ENCODE peak calls at places on chromosomes 13 and 19, in five cellular contexts. One of them, this sample, is unnamed.

GRCh38 chr13:98315466-98315865 is 138.4 kb upstream of the RNF113B start:
- DNase-seq in fibroblast of lung: no peak
- DNase-seq in HFF-Myc: peak
- DNase-seq in heart right ventricle: no peak
- DNase-seq in left ventricle myocardium inferior: no peak
- DNase-seq in this sample: peak

GRCh38 chr13:59494560-59494970 is 669.2 kb downstream of the DIAPH3 start:
- DNase-seq in left ventricle myocardium inferior: peak
- DNase-seq in fibroblast of lung: peak
- DNase-seq in HFF-Myc: peak
- DNase-seq in heart right ventricle: no peak
- DNase-seq in this sample: peak

GRCh38 chr19:30551271-30551670 is 179.1 kb downstream of the ZNF536 start:
- DNase-seq in fibroblast of lung: no peak
- DNase-seq in left ventricle myocardium inferior: no peak
- DNase-seq in heart right ventricle: no peak
- DNase-seq in HFF-Myc: no peak
- DNase-seq in this sample: no peak

GRCh38 chr13:114053026-114053425 is 79.2 kb upstream of the C13orf46 start:
- DNase-seq in heart right ventricle: no peak
- DNase-seq in HFF-Myc: no peak
- DNase-seq in fibroblast of lung: peak
- DNase-seq in left ventricle myocardium inferior: no peak
- DNase-seq in this sample: peak

GRCh38 chr13:112603641-112604220 is 15.8 kb upstream of the TUBGCP3 start:
- DNase-seq in heart right ventricle: no peak
- DNase-seq in left ventricle myocardium inferior: no peak
- DNase-seq in fibroblast of lung: peak
- DNase-seq in HFF-Myc: no peak
- DNase-seq in this sample: peak

GRCh38 chr13:99124695-99125334 is 75.8 kb upstream of the UBAC2 start:
- DNase-seq in heart right ventricle: no peak
- DNase-seq in HFF-Myc: peak
- DNase-seq in fibroblast of lung: peak
- DNase-seq in left ventricle myocardium inferior: no peak
- DNase-seq in this sample: peak

GRCh38 chr19:41351339-41352245 is 2.1 kb downstream of the TGFB1 start:
- DNase-seq in fibroblast of lung: no peak
- DNase-seq in HFF-Myc: no peak
- DNase-seq in left ventricle myocardium inferior: peak
- DNase-seq in heart right ventricle: peak
- DNase-seq in this sample: peak

GRCh38 chr19:4909172-4909896 is at the start of gene UHRF1:
- DNase-seq in HFF-Myc: no peak
- DNase-seq in left ventricle myocardium inferior: no peak
- DNase-seq in fibroblast of lung: no peak
- DNase-seq in heart right ventricle: no peak
- DNase-seq in this sample: peak

GRCh38 chr13:60379837-60380236 is 17.2 kb upstream of the TDRD3 start:
- DNase-seq in heart right ventricle: no peak
- DNase-seq in left ventricle myocardium inferior: no peak
- DNase-seq in fibroblast of lung: no peak
- DNase-seq in HFF-Myc: no peak
- DNase-seq in this sample: no peak

GRCh38 chr13:38606697-38607096 is 80.2 kb upstream of the FREM2 start:
- DNase-seq in HFF-Myc: no peak
- DNase-seq in left ventricle myocardium inferior: no peak
- DNase-seq in fibroblast of lung: no peak
- DNase-seq in heart right ventricle: no peak
- DNase-seq in this sample: no peak

GRCh38 chr13:94617389-94618000 is 15.8 kb downstream of the GPR180 start:
- DNase-seq in fibroblast of lung: peak
- DNase-seq in HFF-Myc: no peak
- DNase-seq in heart right ventricle: no peak
- DNase-seq in left ventricle myocardium inferior: no peak
- DNase-seq in this sample: no peak

GRCh38 chr13:113802090-113802531 is 43.1 kb downstream of the TMEM255B start:
- DNase-seq in left ventricle myocardium inferior: peak
- DNase-seq in heart right ventricle: peak
- DNase-seq in HFF-Myc: peak
- DNase-seq in fibroblast of lung: peak
- DNase-seq in this sample: peak

GRCh38 chr19:7637374-7638256 is 705 bp downstream of the STXBP2 start:
- DNase-seq in left ventricle myocardium inferior: peak
- DNase-seq in HFF-Myc: no peak
- DNase-seq in heart right ventricle: no peak
- DNase-seq in fibroblast of lung: no peak
- DNase-seq in this sample: no peak

GRCh38 chr13:103039183-103039582 is 27.0 kb downstream of the SLC10A2 start:
- DNase-seq in left ventricle myocardium inferior: no peak
- DNase-seq in heart right ventricle: no peak
- DNase-seq in fibroblast of lung: no peak
- DNase-seq in HFF-Myc: no peak
- DNase-seq in this sample: no peak

GRCh38 chr19:45076029-45076850 is at the start of gene ZNF296:
- DNase-seq in heart right ventricle: peak
- DNase-seq in left ventricle myocardium inferior: peak
- DNase-seq in HFF-Myc: peak
- DNase-seq in fibroblast of lung: peak
- DNase-seq in this sample: peak

GRCh38 chr19:12995596-12996541 is 594 bp downstream of the NFIX start:
- DNase-seq in HFF-Myc: no peak
- DNase-seq in fibroblast of lung: peak
- DNase-seq in left ventricle myocardium inferior: no peak
- DNase-seq in heart right ventricle: no peak
- DNase-seq in this sample: peak

GRCh38 chr13:94217370-94217769 is 262.1 kb downstream of the DCT start:
- DNase-seq in heart right ventricle: no peak
- DNase-seq in left ventricle myocardium inferior: no peak
- DNase-seq in fibroblast of lung: no peak
- DNase-seq in HFF-Myc: no peak
- DNase-seq in this sample: no peak

GRCh38 chr13:59587030-59587429 is 576.7 kb downstream of the DIAPH3 start:
- DNase-seq in fibroblast of lung: no peak
- DNase-seq in left ventricle myocardium inferior: no peak
- DNase-seq in HFF-Myc: no peak
- DNase-seq in heart right ventricle: no peak
- DNase-seq in this sample: no peak

GRCh38 chr19:13050274-13050673 is 52.4 kb downstream of the LYL1 start:
- DNase-seq in fibroblast of lung: no peak
- DNase-seq in heart right ventricle: no peak
- DNase-seq in left ventricle myocardium inferior: no peak
- DNase-seq in HFF-Myc: no peak
- DNase-seq in this sample: no peak

GRCh38 chr19:17475541-17476115 is 5.3 kb downstream of the SLC27A1 start:
- DNase-seq in heart right ventricle: peak
- DNase-seq in fibroblast of lung: peak
- DNase-seq in left ventricle myocardium inferior: peak
- DNase-seq in HFF-Myc: no peak
- DNase-seq in this sample: peak

GRCh38 chr13:82480415-82480814 is 1401.9 kb downstream of the SLITRK1 start:
- DNase-seq in fibroblast of lung: no peak
- DNase-seq in heart right ventricle: no peak
- DNase-seq in left ventricle myocardium inferior: no peak
- DNase-seq in HFF-Myc: no peak
- DNase-seq in this sample: no peak

GRCh38 chr19:48342841-48343540 is 17.6 kb downstream of the EMP3 start:
- DNase-seq in HFF-Myc: no peak
- DNase-seq in heart right ventricle: no peak
- DNase-seq in fibroblast of lung: no peak
- DNase-seq in left ventricle myocardium inferior: no peak
- DNase-seq in this sample: no peak

GRCh38 chr13:102825921-102826706 is 19.7 kb upstream of the ERCC5 start:
- DNase-seq in left ventricle myocardium inferior: no peak
- DNase-seq in fibroblast of lung: peak
- DNase-seq in HFF-Myc: peak
- DNase-seq in heart right ventricle: no peak
- DNase-seq in this sample: peak

DNA sequence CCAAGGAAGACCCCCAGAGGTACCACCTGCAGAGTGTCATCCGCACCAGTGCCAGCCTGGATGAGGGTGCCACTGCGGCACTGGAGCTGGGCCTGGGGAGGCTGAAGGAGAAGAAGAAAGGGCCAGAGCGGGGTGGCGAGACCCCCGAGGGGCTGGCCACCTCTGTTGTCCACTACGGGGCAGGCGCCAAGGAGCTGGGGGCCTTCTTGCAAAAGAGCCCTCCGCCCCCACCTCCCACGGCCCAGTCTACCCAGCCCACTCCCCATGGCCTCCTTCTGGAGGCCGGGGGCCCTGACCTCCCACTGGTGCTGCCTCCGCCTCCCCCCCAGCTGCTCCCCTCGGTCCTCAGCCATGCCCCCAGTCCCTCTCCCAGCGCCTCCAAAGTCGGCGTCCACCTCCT is 5.4 kb downstream of the PRR12 start:
- DNase-seq in fibroblast of lung: no peak
- DNase-seq in HFF-Myc: no peak
- DNase-seq in left ventricle myocardium inferior: no peak
- DNase-seq in heart right ventricle: no peak
- DNase-seq in this sample: no peak
- H3K4me3 ChIP-seq in fibroblast of lung: no peak
- H3K4me3 ChIP-seq in HFF-Myc: no peak
- H3K4me3 ChIP-seq in left ventricle myocardium inferior: no peak
- H3K4me3 ChIP-seq in heart right ventricle: no peak
- H3K4me3 ChIP-seq in this sample: no peak

GRCh38 chr13:31179241-31179640 is 17.5 kb upstream of the HSPH1 start:
- DNase-seq in left ventricle myocardium inferior: no peak
- DNase-seq in HFF-Myc: no peak
- DNase-seq in fibroblast of lung: no peak
- DNase-seq in heart right ventricle: no peak
- DNase-seq in this sample: no peak

GRCh38 chr13:31172001-31172400 is 10.3 kb upstream of the HSPH1 start:
- DNase-seq in fibroblast of lung: peak
- DNase-seq in heart right ventricle: no peak
- DNase-seq in left ventricle myocardium inferior: no peak
- DNase-seq in HFF-Myc: no peak
- DNase-seq in this sample: peak

GRCh38 chr13:31172535-31172934 is 10.8 kb upstream of the HSPH1 start:
- DNase-seq in left ventricle myocardium inferior: no peak
- DNase-seq in heart right ventricle: no peak
- DNase-seq in fibroblast of lung: peak
- DNase-seq in HFF-Myc: no peak
- DNase-seq in this sample: peak

GRCh38 chr13:31175847-31176536 is 14.3 kb upstream of the HSPH1 start:
- DNase-seq in heart right ventricle: no peak
- DNase-seq in left ventricle myocardium inferior: no peak
- DNase-seq in fibroblast of lung: no peak
- DNase-seq in HFF-Myc: no peak
- DNase-seq in this sample: no peak

DNA sequence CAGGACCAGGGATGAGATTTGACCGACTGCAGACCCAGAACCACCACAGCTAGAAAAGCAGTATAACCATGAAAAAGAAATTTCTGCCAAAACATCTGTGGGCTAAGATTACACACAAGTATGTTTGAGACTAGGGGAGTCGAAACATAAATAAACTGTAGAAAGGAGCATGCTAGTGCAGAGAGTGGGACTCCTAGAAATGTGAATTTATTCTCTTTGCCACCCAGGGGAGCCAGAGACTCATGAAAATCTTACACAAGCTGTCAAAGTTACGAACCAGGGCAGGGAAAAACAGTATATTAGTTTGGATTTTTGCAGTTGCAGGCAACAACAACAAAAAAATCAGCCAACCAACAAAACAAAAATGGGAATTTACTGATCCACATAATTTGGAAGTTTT is 12.3 kb upstream of the HSPH1 start:
- DNase-seq in heart right ventricle: no peak
- DNase-seq in left ventricle myocardium inferior: no peak
- DNase-seq in HFF-Myc: no peak
- DNase-seq in fibroblast of lung: peak
- DNase-seq in this sample: no peak
- TF ChIP-seq CTCF in heart right ventricle: no peak
- TF ChIP-seq CTCF in left ventricle myocardium inferior: peak
- TF ChIP-seq CTCF in HFF-Myc: no peak
- TF ChIP-seq CTCF in fibroblast of lung: peak
- TF ChIP-seq CTCF in this sample: no peak

GRCh38 chr19:3545669-3546034 is 6.7 kb downstream of the TEKTIP1 start:
- DNase-seq in HFF-Myc: no peak
- DNase-seq in fibroblast of lung: no peak
- DNase-seq in left ventricle myocardium inferior: no peak
- DNase-seq in heart right ventricle: no peak
- DNase-seq in this sample: no peak

GRCh38 chr19:3543150-3544053 is 4.4 kb downstream of the TEKTIP1 start:
- DNase-seq in heart right ventricle: peak
- DNase-seq in fibroblast of lung: no peak
- DNase-seq in left ventricle myocardium inferior: no peak
- DNase-seq in HFF-Myc: no peak
- DNase-seq in this sample: no peak

GRCh38 chr19:3544742-3545668 is 6.0 kb downstream of the TEKTIP1 start:
- DNase-seq in left ventricle myocardium inferior: peak
- DNase-seq in heart right ventricle: peak
- DNase-seq in HFF-Myc: no peak
- DNase-seq in fibroblast of lung: peak
- DNase-seq in this sample: no peak

GRCh38 chr19:3546119-3546518 is 7.1 kb downstream of the TEKTIP1 start:
- DNase-seq in heart right ventricle: no peak
- DNase-seq in fibroblast of lung: no peak
- DNase-seq in left ventricle myocardium inferior: no peak
- DNase-seq in HFF-Myc: no peak
- DNase-seq in this sample: no peak

GRCh38 chr19:3544054-3544376 is 5.0 kb downstream of the TEKTIP1 start:
- DNase-seq in fibroblast of lung: no peak
- DNase-seq in left ventricle myocardium inferior: no peak
- DNase-seq in HFF-Myc: no peak
- DNase-seq in heart right ventricle: no peak
- DNase-seq in this sample: no peak
- H3K4me3 ChIP-seq in fibroblast of lung: no peak
- H3K4me3 ChIP-seq in left ventricle myocardium inferior: no peak
- H3K4me3 ChIP-seq in HFF-Myc: no peak
- H3K4me3 ChIP-seq in heart right ventricle: no peak
- H3K4me3 ChIP-seq in this sample: no peak

GRCh38 chr19:57613941-57614743 is at the start of gene ZNF134:
- DNase-seq in left ventricle myocardium inferior: peak
- DNase-seq in HFF-Myc: peak
- DNase-seq in heart right ventricle: peak
- DNase-seq in fibroblast of lung: peak
- DNase-seq in this sample: peak
- TF ChIP-seq CTCF in left ventricle myocardium inferior: peak
- TF ChIP-seq CTCF in HFF-Myc: peak
- TF ChIP-seq CTCF in heart right ventricle: no peak
- TF ChIP-seq CTCF in fibroblast of lung: peak
- TF ChIP-seq CTCF in this sample: peak

GRCh38 chr13:62212246-62212645 is 796.6 kb upstream of the PCDH20 start:
- DNase-seq in heart right ventricle: no peak
- DNase-seq in fibroblast of lung: no peak
- DNase-seq in HFF-Myc: no peak
- DNase-seq in left ventricle myocardium inferior: no peak
- DNase-seq in this sample: no peak
- H3K4me3 ChIP-seq in heart right ventricle: no peak
- H3K4me3 ChIP-seq in fibroblast of lung: no peak
- H3K4me3 ChIP-seq in HFF-Myc: no peak
- H3K4me3 ChIP-seq in left ventricle myocardium inferior: no peak
- H3K4me3 ChIP-seq in this sample: no peak

This sample was measured in foreskin fibroblast.